ENCODE peak calls at places on chromosomes 5 and 9, in six cellular contexts. One of them, this sample, is unnamed. For H3K36me3, the result is how much of the 10 kb centered on the place peaks cover.

GRCh38 chr5:91632871-91633270 is 249.8 kb upstream of the ARRDC3 start:
- DNase-seq in body of pancreas: no peak
- DNase-seq in Panc1: no peak
- DNase-seq in pancreas: no peak
- DNase-seq in cardiac muscle cell: no peak
- DNase-seq in OCI-LY7: no peak
- DNase-seq in this sample: no peak

GRCh38 chr5:180142824-180143610 is 66.0 kb downstream of the RASGEF1C start:
- DNase-seq in cardiac muscle cell: no peak
- DNase-seq in body of pancreas: no peak
- DNase-seq in pancreas: no peak
- DNase-seq in OCI-LY7: no peak
- DNase-seq in Panc1: no peak
- DNase-seq in this sample: no peak

GRCh38 chr5:36298546-36298945 is 3.2 kb downstream of the RANBP3L start:
- DNase-seq in cardiac muscle cell: no peak
- DNase-seq in pancreas: no peak
- DNase-seq in OCI-LY7: no peak
- DNase-seq in body of pancreas: no peak
- DNase-seq in Panc1: no peak
- DNase-seq in this sample: peak

GRCh38 chr9:114706709-114707108 is 24.7 kb upstream of the TEX48 start:
- DNase-seq in cardiac muscle cell: no peak
- DNase-seq in pancreas: no peak
- DNase-seq in Panc1: no peak
- DNase-seq in OCI-LY7: no peak
- DNase-seq in body of pancreas: no peak
- DNase-seq in this sample: no peak

GRCh38 chr9:88781500-88782391 is 209.5 kb upstream of the S1PR3 start:
- DNase-seq in body of pancreas: no peak
- DNase-seq in cardiac muscle cell: peak
- DNase-seq in OCI-LY7: no peak
- DNase-seq in Panc1: no peak
- DNase-seq in pancreas: no peak
- DNase-seq in this sample: no peak

GRCh38 chr9:89153187-89153586 is 25.4 kb downstream of the SHC3 start:
- DNase-seq in pancreas: no peak
- DNase-seq in Panc1: no peak
- DNase-seq in OCI-LY7: no peak
- DNase-seq in body of pancreas: no peak
- DNase-seq in cardiac muscle cell: no peak
- DNase-seq in this sample: no peak

GRCh38 chr5:176998828-176999227 is 7.8 kb downstream of the UIMC1 start:
- DNase-seq in Panc1: no peak
- DNase-seq in cardiac muscle cell: no peak
- DNase-seq in body of pancreas: no peak
- DNase-seq in pancreas: no peak
- DNase-seq in OCI-LY7: no peak
- DNase-seq in this sample: no peak

GRCh38 chr5:33755216-33755615 is 136.6 kb downstream of the ADAMTS12 start:
- DNase-seq in Panc1: no peak
- DNase-seq in cardiac muscle cell: no peak
- DNase-seq in body of pancreas: no peak
- DNase-seq in pancreas: no peak
- DNase-seq in OCI-LY7: no peak
- DNase-seq in this sample: no peak

GRCh38 chr9:92535940-92536850 is at the start of gene ECM2:
- DNase-seq in cardiac muscle cell: no peak
- DNase-seq in OCI-LY7: no peak
- DNase-seq in body of pancreas: no peak
- DNase-seq in Panc1: no peak
- DNase-seq in pancreas: no peak
- DNase-seq in this sample: peak

GRCh38 chr9:7186175-7186574 is 428.4 kb downstream of the KDM4C start:
- DNase-seq in Panc1: no peak
- DNase-seq in body of pancreas: no peak
- DNase-seq in pancreas: no peak
- DNase-seq in OCI-LY7: peak
- DNase-seq in cardiac muscle cell: no peak
- DNase-seq in this sample: no peak

GRCh38 chr9:128145536-128145935 is 3.7 kb upstream of the LCN2 start:
- DNase-seq in cardiac muscle cell: no peak
- DNase-seq in pancreas: no peak
- DNase-seq in OCI-LY7: no peak
- DNase-seq in Panc1: no peak
- DNase-seq in body of pancreas: no peak
- DNase-seq in this sample: no peak

GRCh38 chr5:172282277-172283019 is 1.1 kb downstream of the UBTD2 start:
- DNase-seq in OCI-LY7: peak
- DNase-seq in cardiac muscle cell: no peak
- DNase-seq in pancreas: no peak
- DNase-seq in body of pancreas: no peak
- DNase-seq in Panc1: no peak
- DNase-seq in this sample: no peak

GRCh38 chr9:124267271-124267807 is 9.6 kb downstream of the NEK6 start:
- DNase-seq in OCI-LY7: peak
- DNase-seq in pancreas: peak
- DNase-seq in body of pancreas: no peak
- DNase-seq in Panc1: no peak
- DNase-seq in cardiac muscle cell: no peak
- DNase-seq in this sample: no peak

GRCh38 chr9:20804476-20805253 is 120.6 kb downstream of the FOCAD start:
- DNase-seq in pancreas: no peak
- DNase-seq in Panc1: no peak
- DNase-seq in OCI-LY7: no peak
- DNase-seq in body of pancreas: no peak
- DNase-seq in cardiac muscle cell: no peak
- DNase-seq in this sample: no peak

DNA sequence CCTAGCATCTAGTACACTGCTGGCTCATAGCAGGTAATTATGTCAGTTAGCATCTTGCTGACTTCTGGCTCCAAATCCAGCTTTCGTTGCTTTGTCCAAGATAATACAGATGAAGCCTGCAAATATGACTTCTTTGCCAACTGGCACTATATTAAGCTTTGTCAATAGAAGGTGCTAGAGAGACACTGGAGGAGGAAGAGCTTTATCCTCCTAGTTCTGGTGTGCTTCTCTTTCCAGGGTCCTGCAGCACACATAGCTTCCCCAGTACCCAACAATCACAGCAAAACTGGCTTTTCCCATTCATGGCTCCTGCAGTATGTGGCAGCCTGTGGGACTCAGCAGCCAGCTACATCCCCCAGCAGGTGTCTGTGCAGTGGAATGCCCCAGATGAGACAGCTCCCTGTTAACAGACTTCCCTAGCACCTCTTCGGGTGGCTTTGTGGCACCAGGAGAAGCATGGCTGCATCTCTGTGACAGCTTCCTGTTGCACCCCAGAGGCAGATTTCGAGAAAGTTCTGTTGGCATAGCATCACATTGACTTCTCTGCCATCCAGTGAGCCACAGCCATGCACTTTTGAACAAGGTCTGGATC is 147.8 kb downstream of the OXCT1 start:
- DNase-seq in Panc1: no peak
- DNase-seq in OCI-LY7: no peak
- DNase-seq in cardiac muscle cell: peak
- DNase-seq in pancreas: no peak
- DNase-seq in body of pancreas: no peak
- DNase-seq in this sample: no peak
- TF ChIP-seq CTCF in Panc1: no peak
- TF ChIP-seq CTCF in OCI-LY7: no peak
- TF ChIP-seq CTCF in cardiac muscle cell: peak
- TF ChIP-seq CTCF in pancreas: no peak
- TF ChIP-seq CTCF in body of pancreas: no peak
- TF ChIP-seq CTCF in this sample: peak

GRCh38 chr5:3167473-3167872 is 416.0 kb upstream of the IRX2 start:
- DNase-seq in body of pancreas: no peak
- DNase-seq in pancreas: no peak
- DNase-seq in cardiac muscle cell: no peak
- DNase-seq in OCI-LY7: no peak
- DNase-seq in Panc1: no peak
- DNase-seq in this sample: no peak
- H3K4me3 ChIP-seq in body of pancreas: no peak
- H3K4me3 ChIP-seq in pancreas: no peak
- H3K4me3 ChIP-seq in cardiac muscle cell: no peak
- H3K4me3 ChIP-seq in OCI-LY7: no peak
- H3K4me3 ChIP-seq in Panc1: no peak
- H3K4me3 ChIP-seq in this sample: no peak

DNA sequence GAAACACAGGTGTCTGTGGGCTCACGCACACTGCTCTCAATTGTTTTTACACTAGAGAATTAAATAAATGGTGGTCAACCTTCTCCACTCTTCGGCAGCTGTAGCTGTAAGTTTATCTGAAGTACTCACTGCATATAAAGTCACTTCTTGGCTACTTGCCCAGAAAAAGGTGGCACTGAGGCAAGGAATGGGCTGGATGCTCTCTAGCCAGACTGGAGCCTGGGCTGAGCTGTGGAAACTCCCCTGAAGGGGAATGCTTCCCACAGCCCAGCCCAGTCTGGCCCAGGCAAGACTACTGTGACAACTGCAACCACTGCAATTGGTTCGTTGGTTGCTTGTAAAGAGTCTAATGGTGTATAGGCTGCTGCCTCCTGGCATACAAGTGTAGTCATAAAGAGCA is 4.5 kb downstream of the LEAP2 start:
- DNase-seq in body of pancreas: no peak
- DNase-seq in cardiac muscle cell: peak
- DNase-seq in pancreas: no peak
- DNase-seq in Panc1: no peak
- DNase-seq in OCI-LY7: no peak
- DNase-seq in this sample: no peak
- H3K36me3 ChIP-seq in body of pancreas: under half
- H3K36me3 ChIP-seq in cardiac muscle cell: under half
- H3K36me3 ChIP-seq in pancreas: under half
- H3K36me3 ChIP-seq in Panc1: under half
- H3K36me3 ChIP-seq in OCI-LY7: half or more
- H3K36me3 ChIP-seq in this sample: under half

GRCh38 chr5:78300464-78301045 is 6.1 kb upstream of the AP3B1 start:
- DNase-seq in Panc1: no peak
- DNase-seq in pancreas: no peak
- DNase-seq in body of pancreas: no peak
- DNase-seq in cardiac muscle cell: no peak
- DNase-seq in OCI-LY7: peak
- DNase-seq in this sample: no peak
- TF ChIP-seq CTCF in Panc1: peak
- TF ChIP-seq CTCF in pancreas: peak
- TF ChIP-seq CTCF in body of pancreas: no peak
- TF ChIP-seq CTCF in cardiac muscle cell: peak
- TF ChIP-seq CTCF in OCI-LY7: peak
- TF ChIP-seq CTCF in this sample: peak

This sample was measured in BJ.